ENCODE peak calls at places on chromosomes 1 and 21, in seven cellular contexts. Z, S, Q, P, T, C and K are unnamed samples.

GRCh38 chr1:16906873-16907272 is 11.1 kb downstream of the RNU1-2 start:
- DNase-seq in P (no peak), C (peak; percentile 67), T (no peak), S (no peak), Q (no peak), Z (no peak), K (no peak)

GRCh38 chr1:171833091-171833822 is 8.0 kb upstream of the DNM3 start:
- DNase-seq in Q (no peak), T (no peak), S (no peak), P (no peak), Z (no peak), C (no peak), K (peak; percentile 53)

GRCh38 chr21:39681257-39681656 is 63.7 kb upstream of the IGSF5 start:
- DNase-seq in Z (peak; percentile 9), T (no peak), Q (no peak), C (no peak), P (no peak), S (no peak), K (peak; percentile 78)

GRCh38 chr1:116166011-116166571 is 54.9 kb downstream of the MAB21L3 start:
- DNase-seq in P (no peak), S (peak; percentile 19), Q (no peak), T (no peak), C (no peak), Z (no peak), K (no peak)

GRCh38 chr1:7621334-7622219 is 149.5 kb upstream of the VAMP3 start:
- DNase-seq in S (no peak), Z (no peak), T (no peak), P (no peak), Q (no peak), C (peak; percentile 91), K (no peak)

GRCh38 chr1:30172757-30173156 is 550.6 kb downstream of the MATN1 start:
- DNase-seq in T (no peak), P (no peak), Z (no peak), Q (no peak), C (no peak), S (no peak), K (no peak)

GRCh38 chr1:113286156-113286555 is 104.2 kb upstream of the MAGI3 start:
- DNase-seq in Z (no peak), P (no peak), Q (no peak), T (no peak), C (no peak), S (no peak), K (no peak)

GRCh38 chr1:233639611-233640010 is 25.7 kb downstream of the KCNK1 start:
- DNase-seq in Q (no peak), C (no peak), Z (peak; percentile 4), P (peak; percentile 27), S (no peak), T (no peak), K (no peak)

GRCh38 chr21:44438531-44439210 is 16.6 kb upstream of the LRRC3 start:
- DNase-seq in P (no peak), Z (no peak), T (no peak), C (peak; percentile 36), S (no peak), Q (no peak), K (no peak)

GRCh38 chr1:10033359-10033845 is 644 bp downstream of the UBE4B start:
- DNase-seq in P (peak; percentile 46), S (peak; percentile 44), Z (peak; percentile 33), Q (peak; percentile 53), T (no peak), C (no peak), K (peak; percentile 78)

GRCh38 chr1:164735315-164736052 is 176.5 kb downstream of the PBX1 start:
- DNase-seq in S (no peak), P (peak; percentile 89), T (no peak), Z (peak; percentile 70), Q (no peak), C (no peak), K (peak; percentile 30)

DNA sequence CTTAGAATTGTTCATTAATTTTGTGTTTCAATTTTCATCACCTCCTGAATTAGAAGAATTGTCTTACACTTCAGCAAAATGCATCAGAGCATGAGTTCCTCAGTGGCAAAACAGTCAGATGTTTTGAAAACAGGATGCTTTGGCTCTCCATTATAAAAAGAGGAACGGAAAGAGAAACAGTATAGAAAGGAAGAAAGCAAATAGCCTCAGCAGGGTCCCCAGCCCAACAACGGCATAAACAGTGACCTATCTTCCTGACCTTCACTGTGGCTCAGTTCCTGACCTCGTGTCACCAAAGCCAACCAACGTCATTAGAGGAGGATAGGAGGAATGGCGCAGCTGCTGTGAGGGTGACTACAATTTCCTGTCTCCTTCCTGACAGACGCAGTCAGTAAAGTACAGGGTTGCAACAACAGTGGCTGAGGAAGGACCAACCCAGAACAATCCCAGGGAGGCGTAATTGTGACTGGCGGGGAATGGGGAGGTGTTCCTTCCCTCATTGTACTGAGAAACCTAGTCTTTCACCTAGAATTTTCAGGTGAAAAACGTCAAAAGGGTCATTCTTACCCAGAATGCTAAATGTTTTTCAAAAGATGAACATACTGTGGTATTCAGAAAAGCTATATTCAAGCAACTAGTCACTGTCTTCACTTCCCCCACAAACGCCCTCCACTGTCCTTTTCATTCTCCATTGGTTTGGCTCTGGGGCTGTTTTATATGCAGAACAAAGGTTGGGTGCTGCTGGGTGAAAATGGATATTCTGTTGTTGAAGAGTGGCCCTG is 197.9 kb upstream of the SGIP1 start:
- DNase-seq in C (peak; percentile 75), P (no peak), S (peak; percentile 50), T (peak; percentile 97), Q (peak; percentile 75), Z (no peak), K (no peak)
- H3K4me3 ChIP-seq in C (no peak overlapping the region), P (no peak overlapping the region), S (peak overlapping the region; percentile 10), T (peak overlapping the region; percentile 81), Q (peak overlapping the region; percentile 82), Z (no peak overlapping the region), K (no peak overlapping the region)

DNA sequence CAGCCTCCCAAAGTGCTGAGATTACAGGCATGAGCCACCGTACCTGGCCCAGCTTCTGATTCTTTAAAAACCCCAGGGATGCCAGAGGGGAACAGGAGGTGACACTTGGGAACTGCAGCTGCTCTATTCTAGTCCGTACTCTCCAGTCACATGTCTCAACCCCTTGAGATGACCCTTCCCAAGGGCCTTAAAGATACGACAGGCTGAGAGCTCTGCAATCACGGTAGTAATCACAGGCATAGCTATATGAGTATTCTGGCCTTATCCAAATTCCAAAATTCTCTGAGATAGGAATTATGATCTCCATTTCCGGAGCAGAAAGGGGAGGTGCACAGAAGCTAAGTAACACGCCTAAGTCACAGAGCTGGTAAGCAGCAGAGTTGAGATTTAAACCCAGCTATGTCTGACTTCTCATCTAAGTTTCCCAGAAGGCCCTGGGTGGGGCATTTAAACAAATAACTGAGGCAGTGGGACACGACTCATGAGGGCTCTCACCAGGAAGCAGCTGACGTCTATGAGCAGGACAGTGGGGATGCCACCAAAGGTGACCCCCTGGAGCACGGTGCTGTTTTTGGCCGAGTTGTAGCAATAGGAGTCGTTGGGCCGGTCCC is 5.2 kb downstream of the TMEM63A start:
- DNase-seq in T (no peak), Z (no peak), Q (no peak), S (no peak), P (no peak), C (peak; percentile 2), K (no peak)
- H3K36me3 ChIP-seq in T (peaks cover 4% of the 10 kb centered on the region), Z (peaks cover 10% of the 10 kb centered on the region), Q (peaks cover 26% of the 10 kb centered on the region), S (no peaks in the 10 kb centered on the region), P (peaks cover 32% of the 10 kb centered on the region), C (peaks cover 22% of the 10 kb centered on the region), K (peaks cover 36% of the 10 kb centered on the region)

DNA sequence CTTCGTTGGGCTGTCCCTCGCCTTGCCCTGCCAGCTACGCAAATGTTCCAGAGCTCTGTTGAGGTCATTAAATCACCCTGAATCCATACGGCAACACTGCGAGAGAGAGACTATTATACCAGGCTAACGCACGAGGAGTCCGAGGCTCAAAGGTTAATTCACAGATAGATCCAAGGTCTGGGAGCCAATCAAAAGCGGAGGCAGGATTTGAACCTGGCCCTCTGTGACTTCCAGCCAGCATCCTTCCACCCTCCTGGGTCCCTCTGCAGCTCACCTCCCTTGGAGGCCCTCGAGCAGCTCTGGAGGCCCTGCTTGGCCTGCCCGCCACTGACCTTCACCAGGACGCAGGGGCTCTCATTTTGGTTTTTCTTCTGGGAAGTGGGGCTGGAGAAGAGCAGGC is 42.1 kb downstream of the KIAA1614 start:
- DNase-seq in C (no peak), S (no peak), Z (no peak), Q (no peak), P (no peak), T (no peak), K (no peak)
- H3K9ac ChIP-seq in C (no peak overlapping the region), S (no peak overlapping the region), Z (no peak overlapping the region), Q (no peak overlapping the region), P (peak overlapping the region; percentile 77), T (no peak overlapping the region), K (peak overlapping the region; percentile 78)

GRCh38 chr1:26942656-26943055 is 17.6 kb downstream of the KDF1 start:
- DNase-seq in C (no peak), Q (no peak), S (no peak), P (no peak), Z (no peak), T (no peak), K (no peak)

GRCh38 chr1:26945138-26945537 is 15.1 kb downstream of the KDF1 start:
- DNase-seq in S (no peak), Z (no peak), C (no peak), Q (no peak), T (no peak), P (no peak), K (no peak)

GRCh38 chr1:26945728-26946127 is 14.5 kb downstream of the KDF1 start:
- DNase-seq in C (no peak), Z (no peak), Q (no peak), S (peak; percentile 87), P (no peak), T (no peak), K (no peak)

GRCh38 chr1:26949266-26949925 is 10.9 kb downstream of the KDF1 start:
- DNase-seq in P (no peak), Q (no peak), S (no peak), T (no peak), C (no peak), Z (no peak), K (no peak)

GRCh38 chr1:26946270-26946669 is 14.0 kb downstream of the KDF1 start:
- DNase-seq in T (no peak), Z (no peak), S (peak; percentile 29), P (no peak), C (no peak), Q (no peak), K (no peak)
- H3K4me3 ChIP-seq in T (no peak overlapping the region), Z (no peak overlapping the region), S (no peak overlapping the region), P (no peak overlapping the region), C (no peak overlapping the region), Q (no peak overlapping the region), K (no peak overlapping the region)

DNA sequence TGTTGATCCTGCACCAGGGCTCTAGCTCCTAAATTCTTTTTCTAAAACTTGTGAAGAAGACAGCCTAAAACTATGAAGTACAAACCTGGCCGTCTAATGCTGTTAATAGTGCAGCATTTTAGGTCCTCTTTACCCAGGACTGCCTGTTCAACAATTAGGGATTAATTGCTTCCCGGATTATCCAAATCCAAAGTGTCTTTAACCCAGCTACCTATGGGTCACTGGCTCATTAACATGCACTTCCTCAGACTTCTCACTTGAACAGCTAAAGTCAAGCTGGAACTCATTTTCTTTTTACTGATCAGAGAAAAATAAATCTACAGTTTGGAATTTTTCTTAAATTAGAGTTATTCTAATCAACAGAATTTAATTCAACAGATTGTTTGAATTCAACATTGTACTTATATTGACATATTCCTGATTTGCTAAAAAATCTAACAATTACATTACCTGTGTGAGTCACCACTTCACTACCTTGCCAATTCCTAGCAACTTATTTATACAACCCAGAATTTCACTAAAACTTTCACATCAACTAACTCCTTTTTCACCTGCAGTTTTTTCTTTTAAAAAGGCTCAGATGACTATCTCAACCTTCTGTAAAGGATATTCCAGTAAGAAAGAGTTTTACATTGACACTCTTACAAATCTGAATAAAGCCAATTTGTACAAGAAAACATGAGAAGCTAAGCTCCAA is 3.3 kb downstream of the HNRNPU start:
- DNase-seq in P (peak; percentile 32), T (no peak), C (no peak), Q (no peak), S (no peak), Z (no peak), K (no peak)
- H3K36me3 ChIP-seq in P (peaks cover 67% of the 10 kb centered on the region), T (peaks cover 8% of the 10 kb centered on the region), C (peaks cover 46% of the 10 kb centered on the region), Q (peaks cover 50% of the 10 kb centered on the region), S (peaks cover 23% of the 10 kb centered on the region), Z (peaks cover 9% of the 10 kb centered on the region), K (peaks cover 51% of the 10 kb centered on the region)